ENCODE peak calls at places on chromosomes 4 and X, in seven cellular contexts. M is suprapubic skin, W is endothelial cell of umbilical vein, P is spleen, B is sigmoid colon, D is HCT116, T is breast epithelium. C is an unnamed sample.

GRCh38 chrX:135477576-135477975 is 42.9 kb upstream of the INTS6L start:
- DNase-seq in M (no peak), W (peak), P (no peak), B (peak), D (peak), T (peak), C (no peak)

GRCh38 chr4:7539659-7540058 is 104.9 kb upstream of the PSAPL1 start:
- DNase-seq in M (no peak), W (no peak), P (peak), B (no peak), D (peak), T (no peak), C (no peak)

GRCh38 chr4:148007303-148007702 is 275.4 kb downstream of the ARHGAP10 start:
- DNase-seq in M (no peak), W (peak), P (no peak), B (peak), D (peak), T (no peak), C (no peak)

GRCh38 chr4:21976166-21976565 is 27.6 kb upstream of the KCNIP4 start:
- DNase-seq in M (no peak), W (no peak), P (no peak), B (no peak), D (no peak), T (no peak), C (no peak)

GRCh38 chr4:124946696-124947095 is 234.2 kb upstream of the ANKRD50 start:
- DNase-seq in M (no peak), W (peak), P (no peak), B (no peak), D (no peak), T (no peak), C (no peak)

GRCh38 chrX:38970845-38971244 is 169.6 kb downstream of the MID1IP1 start:
- DNase-seq in M (no peak), W (no peak), P (no peak), B (no peak), D (no peak), T (no peak), C (no peak)

GRCh38 chrX:40169193-40170086 is 71.7 kb upstream of the BCOR start:
- DNase-seq in M (peak), W (peak), P (peak), B (peak), D (peak), T (no peak), C (no peak)

GRCh38 chrX:70172226-70172625 is 5.1 kb upstream of the DGAT2L6 start:
- DNase-seq in M (no peak), W (no peak), P (no peak), B (no peak), D (no peak), T (no peak), C (no peak)

GRCh38 chr4:183408791-183409190 is 35.6 kb upstream of the CDKN2AIP start:
- DNase-seq in M (peak), W (no peak), P (no peak), B (peak), D (no peak), T (no peak), C (no peak)

GRCh38 chr4:1870578-1871443 is at the start of gene NSD2:
- DNase-seq in M (peak), W (peak), P (peak), B (peak), D (peak), T (peak), C (no peak)
- TF ChIP-seq POLR2A in M (no peak), W (peak), P (peak), B (peak), D (peak), T (no peak), C (peak)

GRCh38 chrX:110175146-110175545 is 142.7 kb downstream of the AMMECR1 start:
- DNase-seq in M (no peak), W (no peak), P (peak), B (no peak), D (no peak), T (no peak), C (no peak)
- TF ChIP-seq POLR2AphosphoS5 in M (no peak), W (no peak), P (no peak), B (no peak), D (no peak), T (no peak), C (no peak)

DNA sequence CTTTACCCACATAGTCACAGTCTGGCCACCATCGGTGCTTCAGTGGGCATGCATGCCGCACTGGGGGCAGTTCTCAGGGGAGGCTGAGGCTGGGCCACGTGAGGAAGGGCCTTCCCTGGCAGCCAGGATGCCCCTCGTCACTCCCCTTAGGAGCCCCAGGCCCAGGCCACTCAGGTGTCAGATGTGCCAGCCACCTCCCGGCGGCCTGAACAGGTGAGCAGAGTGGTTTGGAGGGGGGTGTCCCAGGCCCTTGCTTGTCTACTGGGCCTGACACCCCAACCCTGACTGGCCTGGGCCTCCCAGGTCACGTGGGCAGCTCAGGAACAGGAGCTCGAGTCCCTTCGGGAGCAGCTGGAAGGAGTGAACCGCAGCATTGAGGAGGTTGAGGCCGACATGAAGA is 12.1 kb downstream of the CCDC22 start:
- DNase-seq in M (no peak), W (no peak), P (no peak), B (no peak), D (no peak), T (no peak), C (no peak)
- TF ChIP-seq CTCF in M (no peak), W (no peak), P (no peak), B (no peak), D (no peak), T (no peak), C (no peak)

DNA sequence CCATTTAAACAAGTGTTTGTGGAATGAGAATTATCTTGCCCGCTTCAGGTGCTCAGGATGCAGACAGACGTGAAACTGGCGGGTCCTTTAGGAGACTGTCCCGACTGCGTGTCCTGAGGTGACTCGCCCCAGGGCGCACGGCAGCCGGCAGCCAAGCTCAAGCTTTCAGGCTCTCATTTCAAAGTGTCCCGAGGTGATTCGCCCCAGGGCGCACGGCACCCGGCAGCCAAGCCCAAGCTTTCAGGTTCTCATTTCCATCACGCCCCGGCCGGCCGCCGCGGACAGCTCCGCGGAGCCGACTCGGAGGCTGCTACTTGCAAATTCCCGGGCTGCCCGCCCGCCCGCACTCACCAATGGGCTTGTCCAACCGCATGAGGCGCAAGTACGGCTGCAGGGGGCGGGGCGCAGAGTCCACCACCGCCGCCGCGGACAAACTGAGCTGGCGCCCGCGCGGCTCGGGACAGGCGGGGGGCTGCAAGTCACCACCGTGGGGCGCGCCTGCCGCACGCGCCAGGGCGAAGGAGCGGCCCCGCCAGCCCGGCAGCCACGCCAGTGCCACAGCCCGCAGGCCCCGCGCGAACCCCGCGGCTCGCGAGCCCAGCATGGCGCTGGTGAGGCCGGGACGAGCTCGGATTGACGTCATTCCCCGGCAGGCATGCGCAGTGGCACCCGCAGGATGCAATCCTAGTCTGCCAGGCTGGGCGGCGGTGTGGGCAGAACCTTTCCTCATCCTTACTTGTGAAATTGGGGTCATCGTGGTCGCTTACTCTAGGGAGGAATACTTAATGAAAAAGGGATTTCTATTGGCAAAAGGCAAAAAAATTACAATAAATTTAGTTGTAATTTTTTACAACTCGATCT is at the start of gene COQ2:
- DNase-seq in M (peak), W (peak), P (peak), B (peak), D (peak), T (peak), C (peak)
- TF ChIP-seq POLR2A in M (no peak), W (peak), P (no peak), B (peak), D (peak), T (no peak), C (no peak)

DNA sequence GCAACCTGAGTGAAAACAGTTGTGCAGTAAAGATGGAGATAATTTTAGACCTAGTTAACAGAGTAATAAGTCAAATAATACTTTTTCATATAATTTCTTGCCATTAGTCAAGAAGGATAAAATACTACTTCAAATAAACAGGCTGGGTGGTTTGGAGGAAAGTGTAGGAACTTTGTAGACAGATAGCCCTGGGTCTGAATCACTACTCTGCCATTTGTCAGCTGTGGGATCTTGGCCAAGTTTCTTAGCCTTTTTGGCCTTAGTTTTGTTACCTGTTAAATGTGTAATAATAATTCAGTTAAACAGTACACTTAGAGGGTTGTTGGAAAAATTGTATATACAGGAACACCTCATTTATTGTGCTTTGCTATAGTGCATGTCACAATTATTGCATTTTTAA is 163.6 kb downstream of the NPNT start:
- DNase-seq in M (no peak), W (no peak), P (no peak), B (no peak), D (no peak), T (no peak), C (no peak)
- TF ChIP-seq POLR2AphosphoS5 in M (no peak), W (no peak), P (no peak), B (no peak), D (no peak), T (no peak), C (no peak)

GRCh38 chr4:154124539-154125255 is 335.8 kb upstream of the SFRP2 start:
- DNase-seq in M (no peak), W (no peak), P (no peak), B (no peak), D (peak), T (no peak), C (no peak)

GRCh38 chr4:154123897-154124296 is 335.0 kb upstream of the SFRP2 start:
- DNase-seq in M (no peak), W (no peak), P (no peak), B (no peak), D (no peak), T (no peak), C (no peak)

GRCh38 chr4:154120277-154120676 is 331.4 kb upstream of the SFRP2 start:
- DNase-seq in M (no peak), W (no peak), P (no peak), B (no peak), D (no peak), T (no peak), C (no peak)

GRCh38 chr4:154120690-154121089 is 331.8 kb upstream of the SFRP2 start:
- DNase-seq in M (no peak), W (no peak), P (no peak), B (no peak), D (no peak), T (no peak), C (no peak)

GRCh38 chr4:154119317-154119716 is 330.4 kb upstream of the SFRP2 start:
- DNase-seq in M (no peak), W (no peak), P (no peak), B (no peak), D (no peak), T (no peak), C (no peak)
- TF ChIP-seq CTCF in M (no peak), W (no peak), P (no peak), B (no peak), D (no peak), T (no peak), C (no peak)

GRCh38 chrX:154408659-154409221 is 314 bp downstream of the DNASE1L1 start:
- DNase-seq in M (no peak), W (no peak), P (no peak), B (no peak), D (no peak), T (no peak), C (no peak)
- TF ChIP-seq POLR2A in M (no peak), W (no peak), P (no peak), B (no peak), D (no peak), T (no peak), C (no peak)